ENCODE peak calls at places on chromosomes 3 and 15, in five cellular contexts. V, Y, S, G and R are unnamed samples.

GRCh38 chr3:159785276-159785675 is 203.4 kb upstream of the IL12A start:
- DNase-seq in V (no peak), Y (no peak), S (no peak), G (no peak), R (peak)

GRCh38 chr15:31215490-31216209 is 111.0 kb upstream of the KLF13 start:
- DNase-seq in V (peak), Y (peak), S (peak), G (peak), R (peak)

GRCh38 chr15:72342385-72342784 is 22.4 kb upstream of the CELF6 start:
- DNase-seq in V (no peak), Y (peak), S (no peak), G (no peak), R (peak)

GRCh38 chr15:92655178-92655995 is at the start of gene FAM174B:
- DNase-seq in V (peak), Y (peak), S (peak), G (no peak), R (peak)

GRCh38 chr3:81723732-81724313 is 37.6 kb downstream of the GBE1 start:
- DNase-seq in V (no peak), Y (no peak), S (no peak), G (no peak), R (no peak)

GRCh38 chr3:58962816-58963215 is 87.0 kb downstream of the CFAP20DC start:
- DNase-seq in V (no peak), Y (no peak), S (no peak), G (no peak), R (no peak)

GRCh38 chr3:98954806-98955205 is 53.3 kb upstream of the DCBLD2 start:
- DNase-seq in V (no peak), Y (no peak), S (no peak), G (no peak), R (no peak)

GRCh38 chr15:80523746-80524145 is 119.6 kb downstream of the ARNT2 start:
- DNase-seq in V (no peak), Y (no peak), S (no peak), G (no peak), R (no peak)

GRCh38 chr3:41224120-41224806 is 25.0 kb downstream of the CTNNB1 start:
- DNase-seq in V (no peak), Y (no peak), S (no peak), G (no peak), R (no peak)

GRCh38 chr3:8851703-8852102 is 82.3 kb upstream of the OXTR start:
- DNase-seq in V (no peak), Y (no peak), S (no peak), G (no peak), R (no peak)

GRCh38 chr15:77546050-77546501 is 86.6 kb downstream of the LINGO1 start:
- DNase-seq in V (no peak), Y (no peak), S (no peak), G (no peak), R (no peak)

GRCh38 chr3:122893754-122894668 is 99.1 kb downstream of the SLC49A4 start:
- DNase-seq in V (peak), Y (no peak), S (no peak), G (no peak), R (no peak)

GRCh38 chr3:22582291-22582690 is 620.8 kb upstream of the UBE2E2 start:
- DNase-seq in V (no peak), Y (no peak), S (no peak), G (no peak), R (peak)

GRCh38 chr3:158762701-158763100 is 30.4 kb upstream of the RARRES1 start:
- DNase-seq in V (no peak), Y (no peak), S (no peak), G (no peak), R (no peak)

GRCh38 chr15:40420071-40420713 is 14.6 kb downstream of the IVD start:
- DNase-seq in V (peak), Y (no peak), S (no peak), G (no peak), R (peak)

GRCh38 chr3:88795502-88795901 is 311.9 kb upstream of the EPHA3 start:
- DNase-seq in V (no peak), Y (no peak), S (no peak), G (no peak), R (no peak)

GRCh38 chr3:42868841-42869240 is 6.8 kb downstream of the CYP8B1 start:
- DNase-seq in V (no peak), Y (no peak), S (no peak), G (no peak), R (no peak)

GRCh38 chr3:164479406-164479805 is 598.9 kb downstream of the SI start:
- DNase-seq in V (no peak), Y (peak), S (no peak), G (no peak), R (no peak)

GRCh38 chr15:76776480-76776879 is 128.7 kb downstream of the SCAPER start:
- DNase-seq in V (no peak), Y (no peak), S (no peak), G (no peak), R (no peak)

GRCh38 chr3:11582123-11582968 is 61.4 kb downstream of the VGLL4 start:
- DNase-seq in V (no peak), Y (no peak), S (no peak), G (no peak), R (no peak)

GRCh38 chr15:67097893-67098740 is 32.7 kb downstream of the SMAD3 start:
- DNase-seq in V (peak), Y (no peak), S (no peak), G (peak), R (no peak)

GRCh38 chr3:14458434-14459280 is 56.3 kb downstream of the SLC6A6 start:
- DNase-seq in V (no peak), Y (no peak), S (no peak), G (no peak), R (no peak)

GRCh38 chr3:195558602-195559001 is 15.5 kb upstream of the PPP1R2 start:
- DNase-seq in V (no peak), Y (peak), S (no peak), G (no peak), R (peak)

GRCh38 chr15:64571857-64572291 is 111.5 kb downstream of the ZNF609 start:
- DNase-seq in V (no peak), Y (no peak), S (no peak), G (no peak), R (no peak)

GRCh38 chr3:146334151-146334550 is 83.2 kb upstream of the PLSCR4 start:
- DNase-seq in V (no peak), Y (peak), S (no peak), G (no peak), R (no peak)

GRCh38 chr15:43868412-43868811 is 41.6 kb downstream of the WDR76 start:
- DNase-seq in V (no peak), Y (no peak), S (no peak), G (no peak), R (no peak)

GRCh38 chr3:186413615-186414415 is 51.8 kb upstream of the DGKG start:
- DNase-seq in V (peak), Y (no peak), S (peak), G (peak), R (peak)

GRCh38 chr3:72273615-72274014 is 488.7 kb upstream of the PROK2 start:
- DNase-seq in V (no peak), Y (no peak), S (no peak), G (no peak), R (no peak)

GRCh38 chr3:111862415-111862814 is 3.4 kb downstream of the PHLDB2 start:
- DNase-seq in V (no peak), Y (no peak), S (no peak), G (no peak), R (peak)

GRCh38 chr3:185270262-185270955 is 16.6 kb upstream of the EHHADH start:
- DNase-seq in V (no peak), Y (peak), S (no peak), G (no peak), R (peak)

GRCh38 chr3:12970684-12971083 is 102.5 kb downstream of the IQSEC1 start:
- DNase-seq in V (peak), Y (no peak), S (no peak), G (no peak), R (peak)

GRCh38 chr3:38157562-38157961 is 7.8 kb upstream of the OXSR1 start:
- DNase-seq in V (no peak), Y (peak), S (no peak), G (no peak), R (peak)

GRCh38 chr3:160562952-160563351 is 2.4 kb downstream of the KPNA4 start:
- DNase-seq in V (no peak), Y (no peak), S (no peak), G (no peak), R (no peak)

GRCh38 chr15:67361100-67361499 is 106.5 kb downstream of the IQCH start:
- DNase-seq in V (no peak), Y (no peak), S (no peak), G (no peak), R (no peak)

GRCh38 chr3:138862924-138863775 is 28.4 kb upstream of the PIK3CB start:
- DNase-seq in V (no peak), Y (no peak), S (peak), G (no peak), R (no peak)

GRCh38 chr15:101045236-101045646 is 126.1 kb downstream of the LRRK1 start:
- DNase-seq in V (peak), Y (no peak), S (no peak), G (no peak), R (no peak)

GRCh38 chr3:192825657-192826200 is 91.9 kb downstream of the MB21D2 start:
- DNase-seq in V (no peak), Y (peak), S (no peak), G (no peak), R (peak)

GRCh38 chr3:62965311-62965710 is 90.1 kb upstream of the CADPS start:
- DNase-seq in V (no peak), Y (no peak), S (no peak), G (no peak), R (no peak)